ENCODE peak calls at places on chromosomes 3 and 15, in ten cellular contexts. N is AG04450; A is A549; V is cardiac muscle cell; Y is lower lobe of right lung; M is thoracic aorta; Z is ascending aorta; L is CD4-positive, alpha-beta T cell; O is IMR-90; E is testis. Q is an unnamed sample.

GRCh38 chr3:57512174-57512573 is 32.0 kb downstream of the DNAH12 start:
- DNase-seq in E (no peak), V (no peak), M (no peak), L (no peak), A (no peak), O (peak), N (no peak), Y (no peak), Z (no peak), Q (no peak)

GRCh38 chr3:194906229-194906629 is 220.5 kb downstream of the FAM43A start:
- DNase-seq in Z (no peak), V (peak), O (peak), Y (no peak), A (no peak), M (no peak), E (no peak), N (peak), L (no peak), Q (no peak)

GRCh38 chr15:86106306-86106705 is 26.6 kb downstream of the AGBL1 start:
- DNase-seq in E (no peak), M (no peak), V (no peak), A (no peak), N (no peak), L (no peak), Z (no peak), O (no peak), Y (no peak), Q (no peak)

GRCh38 chr15:100762913-100763627 is 116.6 kb upstream of the ALDH1A3 start:
- DNase-seq in E (no peak), Y (no peak), M (no peak), O (peak), N (no peak), A (no peak), Z (no peak), L (no peak), V (no peak), Q (no peak)

GRCh38 chr3:147939425-147940196 is 530.4 kb downstream of the ZIC1 start:
- DNase-seq in N (no peak), L (no peak), A (no peak), Z (no peak), E (no peak), V (no peak), M (no peak), Y (no peak), O (no peak), Q (no peak)

GRCh38 chr3:141303481-141304223 is 64.7 kb upstream of the ZBTB38 start:
- DNase-seq in M (no peak), Z (no peak), E (peak), Y (no peak), A (peak), N (peak), O (peak), L (peak), V (peak), Q (peak)

GRCh38 chr3:17738921-17739320 is 3.5 kb downstream of the TBC1D5 start:
- DNase-seq in Z (no peak), O (no peak), V (no peak), L (no peak), A (peak), E (no peak), N (no peak), M (no peak), Y (no peak), Q (no peak)

GRCh38 chr3:27356976-27357375 is 12.2 kb downstream of the NEK10 start:
- DNase-seq in Z (no peak), M (no peak), E (no peak), V (peak), O (no peak), L (no peak), A (no peak), N (no peak), Y (no peak), Q (no peak)

GRCh38 chr3:70312336-70312735 is at the start of gene MDFIC2:
- DNase-seq in Z (no peak), Y (no peak), O (no peak), M (no peak), A (no peak), E (no peak), L (no peak), N (no peak), V (no peak), Q (peak)

GRCh38 chr3:61158152-61158551 is 93.1 kb downstream of the FHIT start:
- DNase-seq in Y (no peak), A (no peak), E (no peak), V (no peak), M (no peak), L (no peak), Z (no peak), O (no peak), N (no peak), Q (no peak)

GRCh38 chr3:128483657-128484403 is 9.2 kb downstream of the GATA2 start:
- DNase-seq in L (no peak), Z (no peak), E (no peak), N (no peak), O (no peak), A (no peak), M (no peak), Y (peak), V (no peak), Q (no peak)
- H3K27ac ChIP-seq in L (no peak), Z (no peak), E (no peak), N (peak), O (peak), A (no peak), M (peak), Y (peak), V (no peak), Q (no peak)

DNA sequence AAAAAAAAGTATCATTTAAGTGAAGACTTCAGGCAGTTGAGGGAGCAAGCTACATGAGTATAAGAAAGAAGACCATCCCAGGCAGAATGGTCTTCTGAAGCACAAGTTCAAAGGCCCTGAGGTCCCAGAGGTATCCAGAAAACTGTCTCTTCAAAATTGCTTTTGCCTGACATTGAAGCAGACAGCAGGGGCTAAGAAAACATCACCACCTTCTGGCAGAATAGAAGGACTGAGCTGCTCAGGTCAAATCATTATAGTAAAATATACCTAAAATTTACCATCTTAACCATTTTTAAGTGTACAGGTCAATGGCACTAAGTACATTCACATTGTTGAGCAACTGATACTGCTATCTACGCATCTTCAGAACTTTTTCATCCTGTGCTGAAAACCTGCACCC is 16.4 kb downstream of the GPR160 start:
- DNase-seq in O (no peak), L (no peak), N (no peak), V (no peak), E (no peak), M (no peak), Y (no peak), Z (no peak), A (peak), Q (peak)
- TF ChIP-seq CTCF in O (peak), L (peak), N (peak), V (peak), E (no peak), M (no peak), Y (peak), Z (no peak), A (peak), Q (no peak)

GRCh38 chr15:71662306-71662705 is 148.0 kb upstream of the NR2E3 start:
- DNase-seq in V (no peak), N (no peak), L (no peak), O (no peak), M (no peak), A (no peak), Y (no peak), Z (no peak), E (no peak), Q (no peak)
- H3K27ac ChIP-seq in V (no peak), N (no peak), L (no peak), O (no peak), M (no peak), A (no peak), Y (no peak), Z (no peak), E (no peak), Q (no peak)

GRCh38 chr3:8963137-8963853 is at the start of gene RAD18:
- DNase-seq in M (peak), V (peak), N (peak), O (peak), Y (peak), L (peak), E (peak), A (peak), Z (peak), Q (peak)
- TF ChIP-seq CTCF in M (no peak), V (no peak), N (no peak), O (no peak), Y (peak), L (no peak), E (no peak), A (no peak), Z (no peak), Q (no peak)

Q was measured in RWPE1.